ENCODE peak calls at places on chromosomes 5 and 9, in ten cellular contexts. K is ELR; A is fibroblast of mammary gland; H is NCI-H524 treated with DMSO at 0.1 percent for 48 hours; Q is adipocyte; N is ureter; G is GM10248; Y is stimulated activated CD8-positive, alpha-beta memory T cell treated with anti-CD3 and anti-CD28 coated beads, Interleukin-7, amount 100 ng/mL, for 1 hour; P is A673; W is ovary. X is an unnamed sample.

GRCh38 chr9:137757613-137758029 is 120.0 kb upstream of the CACNA1B start:
- DNase-seq in K (peak; percentile 83), A (peak; percentile 83), H (no peak), Q (peak; percentile 62), N (no peak), G (peak; percentile 45), Y (no peak), P (no peak), W (no peak), X (no peak)

GRCh38 chr5:1014346-1014745 is 5.7 kb downstream of the NKD2 start:
- DNase-seq in K (no peak), A (no peak), H (no peak), Q (no peak), N (no peak), G (no peak), Y (no peak), P (no peak), W (no peak), X (no peak)

GRCh38 chr5:88729476-88730182 is 153.4 kb downstream of the MEF2C start:
- DNase-seq in K (peak; percentile 77), A (peak; percentile 78), H (peak; percentile 79), Q (peak; percentile 92), N (peak; percentile 72), G (no peak), Y (peak; percentile 29), P (peak; percentile 83), W (peak; percentile 49), X (peak; percentile 63)

GRCh38 chr5:57559110-57559635 is 76.6 kb upstream of the ACTBL2 start:
- DNase-seq in K (no peak), A (no peak), H (no peak), Q (peak; percentile 22), N (no peak), G (no peak), Y (no peak), P (no peak), W (no peak), X (no peak)

GRCh38 chr5:173010547-173011464 is 27.2 kb downstream of the ATP6V0E1 start:
- DNase-seq in K (peak; percentile 32), A (peak; percentile 38), H (no peak), Q (no peak), N (no peak), G (no peak), Y (no peak), P (no peak), W (no peak), X (peak; percentile 69)

GRCh38 chr5:74507596-74507995 is 132.9 kb downstream of the ENC1 start:
- DNase-seq in K (no peak), A (no peak), H (peak; percentile 28), Q (no peak), N (no peak), G (no peak), Y (no peak), P (no peak), W (no peak), X (no peak)

GRCh38 chr5:92952243-92952642 is 628.8 kb downstream of the NR2F1-AS1 start:
- DNase-seq in K (no peak), A (no peak), H (no peak), Q (no peak), N (no peak), G (no peak), Y (no peak), P (no peak), W (no peak), X (no peak)

GRCh38 chr5:168314735-168315411 is 23.4 kb downstream of the WWC1 start:
- DNase-seq in K (peak; percentile 97), A (peak; percentile 98), H (no peak), Q (peak; percentile 53), N (no peak), G (no peak), Y (no peak), P (no peak), W (no peak), X (peak; percentile 85)

GRCh38 chr5:13567819-13568218 is 376.7 kb downstream of the DNAH5 start:
- DNase-seq in K (peak; percentile 95), A (peak; percentile 76), H (no peak), Q (peak; percentile 3), N (no peak), G (no peak), Y (no peak), P (no peak), W (no peak), X (no peak)

GRCh38 chr9:86792136-86792535 is 155.2 kb downstream of the GAS1 start:
- DNase-seq in K (peak; percentile 66), A (peak; percentile 72), H (no peak), Q (no peak), N (no peak), G (no peak), Y (no peak), P (no peak), W (no peak), X (no peak)

GRCh38 chr5:109318455-109319108 is 91.2 kb downstream of the PJA2 start:
- DNase-seq in K (no peak), A (no peak), H (no peak), Q (no peak), N (no peak), G (no peak), Y (no peak), P (no peak), W (no peak), X (no peak)

GRCh38 chr5:50799596-50799995 is 133.2 kb downstream of the PARP8 start:
- DNase-seq in K (no peak), A (no peak), H (no peak), Q (no peak), N (no peak), G (no peak), Y (no peak), P (no peak), W (no peak), X (no peak)

GRCh38 chr9:91776409-91777365 is 173.3 kb downstream of the ROR2 start:
- DNase-seq in K (no peak), A (peak; percentile 56), H (no peak), Q (peak; percentile 62), N (no peak), G (no peak), Y (no peak), P (no peak), W (no peak), X (no peak)

GRCh38 chr9:124810513-124811355 is 33.8 kb downstream of the OLFML2A start:
- DNase-seq in K (peak; percentile 93), A (peak; percentile 83), H (no peak), Q (peak; percentile 82), N (peak; percentile 66), G (no peak), Y (no peak), P (no peak), W (no peak), X (no peak)

GRCh38 chr5:149629421-149629820 is 48.1 kb downstream of the ARHGEF37 start:
- DNase-seq in K (no peak), A (no peak), H (no peak), Q (no peak), N (no peak), G (no peak), Y (no peak), P (no peak), W (no peak), X (no peak)

GRCh38 chr5:160071521-160072299 is 47.5 kb downstream of the PWWP2A start:
- DNase-seq in K (peak; percentile 7), A (peak; percentile 17), H (peak; percentile 69), Q (no peak), N (no peak), G (no peak), Y (no peak), P (peak; percentile 46), W (peak; percentile 49), X (no peak)

GRCh38 chr5:112641515-112642110 is 96.1 kb upstream of the APC start:
- DNase-seq in K (no peak), A (no peak), H (no peak), Q (no peak), N (no peak), G (no peak), Y (no peak), P (no peak), W (no peak), X (no peak)

GRCh38 chr5:172004824-172005237 is 1.6 kb downstream of the FBXW11 start:
- DNase-seq in K (peak; percentile 50), A (peak; percentile 45), H (no peak), Q (peak; percentile 39), N (no peak), G (no peak), Y (no peak), P (peak; percentile 7), W (no peak), X (no peak)

GRCh38 chr9:108609227-108609894 is 246.4 kb downstream of the ACTL7B start:
- DNase-seq in K (peak; percentile 12), A (peak; percentile 50), H (no peak), Q (peak; percentile 24), N (no peak), G (no peak), Y (no peak), P (peak; percentile 78), W (no peak), X (no peak)

GRCh38 chr9:77945798-77946197 is 85.8 kb downstream of the GNAQ start:
- DNase-seq in K (no peak), A (no peak), H (no peak), Q (no peak), N (no peak), G (no peak), Y (no peak), P (no peak), W (no peak), X (no peak)

GRCh38 chr9:2726620-2727335 is 9.5 kb downstream of the KCNV2 start:
- DNase-seq in K (peak; percentile 66), A (peak; percentile 63), H (no peak), Q (no peak), N (no peak), G (no peak), Y (no peak), P (no peak), W (no peak), X (no peak)